ENCODE peak calls at places on chromosomes 1 and 21, in seven cellular contexts. One of them, this sample, is unnamed.

GRCh38 chr21:15549671-15550070 is 180.1 kb upstream of the USP25 start:
- DNase-seq in hepatic stellate cell: no peak
- DNase-seq in fibroblast of the conjunctiva: no peak
- DNase-seq in dorsolateral prefrontal cortex: no peak
- DNase-seq in iris pigment epithelial cell: peak
- DNase-seq in pancreas: no peak
- DNase-seq in activated T-cell treated with anti-CD3 and anti-CD28 coated beads, Interleukin-2, amount 50 U/mL, for 72 hours: no peak
- DNase-seq in this sample: no peak

GRCh38 chr1:15430787-15431570 is 7.3 kb upstream of the CTRC start:
- DNase-seq in hepatic stellate cell: peak
- DNase-seq in pancreas: peak
- DNase-seq in iris pigment epithelial cell: no peak
- DNase-seq in activated T-cell treated with anti-CD3 and anti-CD28 coated beads, Interleukin-2, amount 50 U/mL, for 72 hours: peak
- DNase-seq in fibroblast of the conjunctiva: no peak
- DNase-seq in dorsolateral prefrontal cortex: peak
- DNase-seq in this sample: peak

GRCh38 chr1:109623601-109624161 is 4.0 kb downstream of the AMPD2 start:
- DNase-seq in pancreas: peak
- DNase-seq in dorsolateral prefrontal cortex: no peak
- DNase-seq in fibroblast of the conjunctiva: no peak
- DNase-seq in iris pigment epithelial cell: no peak
- DNase-seq in hepatic stellate cell: no peak
- DNase-seq in activated T-cell treated with anti-CD3 and anti-CD28 coated beads, Interleukin-2, amount 50 U/mL, for 72 hours: no peak
- DNase-seq in this sample: no peak

GRCh38 chr1:41454406-41454805 is 30.1 kb downstream of the EDN2 start:
- DNase-seq in activated T-cell treated with anti-CD3 and anti-CD28 coated beads, Interleukin-2, amount 50 U/mL, for 72 hours: no peak
- DNase-seq in hepatic stellate cell: no peak
- DNase-seq in fibroblast of the conjunctiva: no peak
- DNase-seq in pancreas: peak
- DNase-seq in dorsolateral prefrontal cortex: peak
- DNase-seq in iris pigment epithelial cell: no peak
- DNase-seq in this sample: no peak

GRCh38 chr1:38071530-38072266 is 25.1 kb upstream of the POU3F1 start:
- DNase-seq in fibroblast of the conjunctiva: no peak
- DNase-seq in activated T-cell treated with anti-CD3 and anti-CD28 coated beads, Interleukin-2, amount 50 U/mL, for 72 hours: no peak
- DNase-seq in hepatic stellate cell: peak
- DNase-seq in pancreas: no peak
- DNase-seq in dorsolateral prefrontal cortex: no peak
- DNase-seq in iris pigment epithelial cell: peak
- DNase-seq in this sample: no peak

GRCh38 chr1:222182641-222183040 is 365.3 kb downstream of the HHIPL2 start:
- DNase-seq in iris pigment epithelial cell: peak
- DNase-seq in hepatic stellate cell: no peak
- DNase-seq in pancreas: no peak
- DNase-seq in dorsolateral prefrontal cortex: no peak
- DNase-seq in fibroblast of the conjunctiva: no peak
- DNase-seq in activated T-cell treated with anti-CD3 and anti-CD28 coated beads, Interleukin-2, amount 50 U/mL, for 72 hours: no peak
- DNase-seq in this sample: no peak

GRCh38 chr1:108016451-108016920 is 51.5 kb upstream of the VAV3 start:
- DNase-seq in iris pigment epithelial cell: peak
- DNase-seq in fibroblast of the conjunctiva: no peak
- DNase-seq in hepatic stellate cell: no peak
- DNase-seq in activated T-cell treated with anti-CD3 and anti-CD28 coated beads, Interleukin-2, amount 50 U/mL, for 72 hours: peak
- DNase-seq in pancreas: no peak
- DNase-seq in dorsolateral prefrontal cortex: no peak
- DNase-seq in this sample: no peak

GRCh38 chr1:1797731-1798341 is 19.6 kb upstream of the NADK start:
- DNase-seq in activated T-cell treated with anti-CD3 and anti-CD28 coated beads, Interleukin-2, amount 50 U/mL, for 72 hours: no peak
- DNase-seq in iris pigment epithelial cell: no peak
- DNase-seq in fibroblast of the conjunctiva: no peak
- DNase-seq in hepatic stellate cell: no peak
- DNase-seq in pancreas: no peak
- DNase-seq in dorsolateral prefrontal cortex: peak
- DNase-seq in this sample: no peak

GRCh38 chr1:96538001-96538649 is 183.5 kb upstream of the PTBP2 start:
- DNase-seq in iris pigment epithelial cell: peak
- DNase-seq in hepatic stellate cell: peak
- DNase-seq in fibroblast of the conjunctiva: peak
- DNase-seq in activated T-cell treated with anti-CD3 and anti-CD28 coated beads, Interleukin-2, amount 50 U/mL, for 72 hours: no peak
- DNase-seq in pancreas: no peak
- DNase-seq in dorsolateral prefrontal cortex: no peak
- DNase-seq in this sample: no peak